ENCODE peak calls at places on chromosomes 5 and 9, in five cellular contexts. G is trophoblast cell, U is mesendoderm, T is H9, S is IMR-90. P is an unnamed sample.

GRCh38 chr5:36373527-36374086 is 71.9 kb upstream of the RANBP3L start:
- DNase-seq in G (peak), U (no peak), S (peak), T (no peak), P (no peak)

GRCh38 chr5:36630201-36630968 is 24.0 kb downstream of the SLC1A3 start:
- DNase-seq in U (no peak), G (peak), S (peak), T (no peak), P (no peak)

GRCh38 chr5:124645396-124645795 is 101.0 kb downstream of the ZNF608 start:
- DNase-seq in T (no peak), U (no peak), G (no peak), S (no peak), P (no peak)

GRCh38 chr9:96279927-96280326 is 22.0 kb downstream of the HSD17B3 start:
- DNase-seq in T (no peak), U (peak), G (peak), S (no peak), P (no peak)

GRCh38 chr9:98944130-98945074 is 695 bp downstream of the COL15A1 start:
- DNase-seq in T (peak), U (no peak), S (no peak), G (peak), P (peak)

GRCh38 chr9:129489838-129490582 is 130.9 kb downstream of the C9orf50 start:
- DNase-seq in G (no peak), T (no peak), S (peak), U (no peak), P (no peak)

GRCh38 chr5:112186401-112186990 is 232.6 kb downstream of the EPB41L4A start:
- DNase-seq in U (peak), G (peak), S (peak), T (no peak), P (no peak)

GRCh38 chr9:111572945-111573604 is 26.4 kb downstream of the PTGR1 start:
- DNase-seq in U (no peak), G (no peak), T (no peak), S (peak), P (no peak)

GRCh38 chr9:121650220-121651013 is 1.0 kb upstream of the DAB2IP start:
- DNase-seq in T (peak), G (no peak), U (peak), S (peak), P (peak)

GRCh38 chr9:133496901-133497411 is 18.1 kb upstream of the SLC2A6 start:
- DNase-seq in G (no peak), T (no peak), S (no peak), U (no peak), P (no peak)

GRCh38 chr9:106953166-106953565 is 90.2 kb downstream of the ZNF462 start:
- DNase-seq in G (peak), T (no peak), S (peak), U (peak), P (no peak)
- H2AK5ac ChIP-seq in G (no peak), T (no peak), S (no peak), U (no peak), P (no peak)

GRCh38 chr5:126594676-126595485 is at the start of gene ALDH7A1:
- DNase-seq in U (peak), T (peak), G (peak), S (no peak), P (peak)
- H3K23ac ChIP-seq in U (no peak), T (no peak), G (no peak), S (peak), P (peak)

GRCh38 chr9:130599625-130600024 is 20.2 kb downstream of the FUBP3 start:
- DNase-seq in G (no peak), T (peak), U (peak), S (no peak), P (no peak)
- H4K8ac ChIP-seq in G (no peak), T (no peak), U (no peak), S (no peak), P (no peak)

GRCh38 chr5:73311291-73312110 is 137.1 kb downstream of the FOXD1 start:
- DNase-seq in S (peak), U (peak), T (peak), G (no peak), P (peak)
- H2AK5ac ChIP-seq in S (peak), U (no peak), T (no peak), G (no peak), P (no peak)

DNA sequence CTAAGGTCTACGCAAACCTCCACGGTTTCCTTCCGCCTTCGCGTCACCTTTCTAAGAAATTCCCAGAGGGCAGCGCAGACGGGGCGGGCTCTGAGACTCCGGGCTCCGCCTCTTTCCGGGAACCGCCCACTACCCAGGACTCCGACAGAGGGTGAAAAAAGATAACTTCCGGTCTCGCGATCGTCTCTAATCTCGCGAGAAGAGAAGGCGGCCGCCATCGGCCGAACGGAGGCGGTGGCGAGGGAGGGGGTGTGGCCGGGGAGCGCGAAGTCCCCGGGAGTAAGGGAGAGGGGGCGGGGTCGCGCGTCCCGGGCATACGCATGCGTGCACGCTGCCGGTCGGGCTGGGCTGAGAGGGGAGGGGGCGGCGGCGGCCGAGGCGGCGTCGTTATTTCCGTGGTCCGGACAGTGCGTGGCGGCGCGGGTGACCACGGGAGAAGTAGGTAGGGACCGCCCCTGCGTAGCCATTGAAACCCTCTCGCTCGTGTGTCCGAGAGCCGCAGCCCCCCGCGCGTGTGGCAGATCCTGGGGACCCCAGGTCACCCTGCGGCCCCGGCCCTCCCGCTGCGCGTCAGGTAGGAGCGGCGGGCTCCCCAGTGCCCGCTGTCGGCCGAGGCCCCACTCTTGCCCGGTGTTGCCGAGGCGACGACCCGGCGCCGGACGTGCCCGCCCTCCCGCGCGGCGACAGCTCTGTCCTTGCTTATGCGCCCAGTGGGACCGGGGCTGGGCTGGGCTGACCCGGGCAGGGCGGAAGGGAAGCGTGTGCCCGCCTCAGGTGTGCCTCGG is at the start of gene NAA35:
- DNase-seq in T (peak), U (peak), G (peak), S (peak), P (peak)
- H3K23ac ChIP-seq in T (no peak), U (peak), G (no peak), S (peak), P (peak)

GRCh38 chr5:179271301-179271650 is 74.0 kb downstream of the ADAMTS2 start:
- DNase-seq in T (peak), G (no peak), S (no peak), U (no peak), P (no peak)

GRCh38 chr5:179273441-179274145 is 71.7 kb downstream of the ADAMTS2 start:
- DNase-seq in G (no peak), U (no peak), T (no peak), S (no peak), P (no peak)

GRCh38 chr5:179271821-179272325 is 73.4 kb downstream of the ADAMTS2 start:
- DNase-seq in S (no peak), U (no peak), T (peak), G (no peak), P (no peak)

GRCh38 chr5:179273074-179273435 is 72.2 kb downstream of the ADAMTS2 start:
- DNase-seq in T (no peak), G (no peak), S (no peak), U (no peak), P (no peak)

GRCh38 chr5:179272326-179273073 is 72.8 kb downstream of the ADAMTS2 start:
- DNase-seq in U (no peak), T (peak), S (no peak), G (no peak), P (no peak)
- H4K8ac ChIP-seq in U (no peak), T (no peak), S (no peak), G (peak), P (no peak)

GRCh38 chr9:92807031-92807756 is 42.6 kb upstream of the BICD2 start:
- DNase-seq in S (no peak), G (no peak), U (no peak), T (peak), P (no peak)

GRCh38 chr9:92808726-92809451 is 44.3 kb upstream of the BICD2 start:
- DNase-seq in U (peak), G (peak), T (peak), S (peak), P (peak)

GRCh38 chr9:92807757-92808725 is 43.4 kb upstream of the BICD2 start:
- DNase-seq in G (peak), U (no peak), S (no peak), T (peak), P (no peak)

DNA sequence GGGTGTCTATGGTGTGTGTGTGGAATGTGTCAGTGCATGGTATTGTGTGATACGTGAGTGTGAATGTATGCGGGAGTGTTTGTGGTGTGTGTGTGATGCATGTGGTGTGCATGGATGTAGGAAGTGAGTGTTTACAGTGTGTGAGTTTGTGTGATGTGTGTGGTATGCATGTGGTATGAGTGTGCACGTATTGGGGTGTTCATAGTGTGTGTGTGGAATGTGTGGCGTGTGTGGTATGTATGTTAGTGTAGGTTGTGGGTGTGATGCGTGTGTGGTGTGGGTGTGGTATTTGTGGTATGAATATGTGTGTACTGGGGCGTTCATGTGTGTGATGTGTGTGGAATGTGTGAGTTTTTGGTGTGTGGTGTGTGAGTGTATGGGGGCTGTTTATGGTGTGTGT is 40.1 kb upstream of the BICD2 start:
- DNase-seq in T (no peak), G (no peak), U (peak), S (no peak), P (no peak)
- H2AK5ac ChIP-seq in T (no peak), G (no peak), U (no peak), S (no peak), P (no peak)

GRCh38 chr5:149376104-149376503 is 3.0 kb downstream of the IL17B start:
- DNase-seq in U (no peak), T (no peak), S (no peak), G (no peak), P (no peak)

GRCh38 chr5:149379807-149380374 is 799 bp upstream of the IL17B start:
- DNase-seq in S (no peak), U (no peak), T (no peak), G (no peak), P (no peak)

GRCh38 chr5:149376711-149377447 is 2.2 kb downstream of the IL17B start:
- DNase-seq in T (no peak), U (no peak), S (no peak), G (no peak), P (no peak)

GRCh38 chr5:149379177-149379761 is at the start of gene IL17B:
- DNase-seq in S (no peak), G (no peak), T (no peak), U (no peak), P (no peak)

GRCh38 chr5:149378241-149378805 is 769 bp downstream of the IL17B start:
- DNase-seq in T (no peak), G (no peak), U (no peak), S (no peak), P (no peak)
- H3K23ac ChIP-seq in T (no peak), G (no peak), U (no peak), S (no peak), P (no peak)

DNA sequence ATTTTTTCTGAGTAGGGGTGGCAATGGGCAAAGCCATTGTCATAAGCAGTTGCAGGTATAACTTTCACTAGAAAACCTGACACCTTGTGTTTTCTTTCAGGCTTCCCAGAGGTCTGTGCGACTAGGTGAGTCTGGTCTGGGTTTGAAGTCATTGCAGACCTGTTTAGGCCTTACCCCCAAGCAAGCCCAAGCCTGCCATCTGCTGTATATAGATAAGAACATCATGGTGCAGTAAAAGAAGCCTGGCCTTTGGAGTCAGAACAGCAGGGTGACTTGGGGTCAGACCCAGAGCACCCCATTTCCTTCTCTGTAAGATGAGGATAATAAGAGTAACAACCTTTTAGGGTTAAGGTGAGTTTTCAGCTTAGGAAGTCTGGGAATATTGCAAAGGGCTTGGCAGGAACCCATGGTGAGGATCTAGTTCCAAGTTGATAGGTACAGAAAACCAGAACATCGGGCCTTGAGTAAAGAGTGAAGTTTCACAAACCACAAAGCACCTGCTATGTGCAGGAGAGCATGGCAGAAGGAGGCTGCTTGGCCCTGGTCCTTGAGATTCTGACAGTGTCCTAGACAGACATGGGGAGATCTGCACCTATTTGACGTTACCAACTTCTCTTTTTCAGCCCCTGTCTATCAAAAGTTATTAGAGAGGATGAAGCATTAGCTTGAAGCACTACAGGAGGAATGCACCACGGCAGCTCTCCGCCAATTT is 33.9 kb downstream of the TGFBI start:
- DNase-seq in G (peak), U (peak), S (peak), T (peak), P (no peak)
- H4K8ac ChIP-seq in G (no peak), U (no peak), S (no peak), T (no peak), P (no peak)

P was measured in neuronal stem cell.